ENCODE peak calls at places on chromosomes 3 and 15, in six cellular contexts. F is mucosa of descending colon, Q is left ventricle myocardium inferior, D is tibial nerve, J is choroid plexus epithelial cell, W is RWPE2. K is an unnamed sample.

GRCh38 chr3:76673171-76673570 is 366.7 kb upstream of the ROBO2 start:
- DNase-seq in D (no peak), W (no peak), Q (no peak), F (no peak), J (peak), K (no peak)

GRCh38 chr15:33310481-33311311 is at the start of gene RYR3:
- DNase-seq in Q (no peak), W (no peak), J (peak), D (no peak), F (no peak), K (no peak)

GRCh38 chr3:164687211-164687610 is 391.1 kb downstream of the SI start:
- DNase-seq in Q (no peak), D (no peak), F (no peak), J (no peak), W (no peak), K (no peak)

GRCh38 chr15:60784855-60785254 is 305.9 kb upstream of the ICE2 start:
- DNase-seq in F (no peak), Q (no peak), J (no peak), D (no peak), W (no peak), K (no peak)

GRCh38 chr3:83513677-83514076 is 1445.1 kb upstream of the CADM2 start:
- DNase-seq in W (no peak), Q (no peak), F (no peak), D (no peak), J (no peak), K (no peak)

GRCh38 chr3:12948891-12949711 is 107.7 kb upstream of the RPL32 start:
- DNase-seq in J (no peak), D (no peak), F (no peak), Q (no peak), W (no peak), K (no peak)

GRCh38 chr15:45640610-45641009 is 5.8 kb downstream of the SQOR start:
- DNase-seq in Q (no peak), F (no peak), D (no peak), W (no peak), J (peak), K (no peak)

GRCh38 chr3:10666621-10667020 is 149.4 kb upstream of the SLC6A11 start:
- DNase-seq in J (no peak), D (no peak), Q (peak), W (no peak), F (peak), K (no peak)

GRCh38 chr15:98953000-98953776 is 54.4 kb downstream of the PGPEP1L start:
- DNase-seq in W (peak), Q (peak), J (no peak), F (no peak), D (no peak), K (no peak)

GRCh38 chr15:80999623-81000036 is 1.1 kb upstream of the TLNRD1 start:
- DNase-seq in D (no peak), F (peak), Q (no peak), W (no peak), J (no peak), K (no peak)

GRCh38 chr3:188711898-188712256 is 459.9 kb upstream of the TPRG1 start:
- DNase-seq in W (no peak), J (peak), D (no peak), Q (no peak), F (no peak), K (no peak)

GRCh38 chr15:79643393-79643792 is 211.3 kb downstream of the MINAR1 start:
- DNase-seq in F (no peak), D (no peak), J (no peak), Q (no peak), W (no peak), K (no peak)

GRCh38 chr3:134601539-134602439 is 49.0 kb downstream of the KY start:
- DNase-seq in D (no peak), J (peak), W (no peak), F (no peak), Q (no peak), K (no peak)

GRCh38 chr3:9340450-9341009 is 22.3 kb upstream of the THUMPD3 start:
- DNase-seq in F (no peak), D (no peak), W (no peak), J (peak), Q (no peak), K (no peak)

GRCh38 chr3:121431717-121432517 is 113.9 kb downstream of the POLQ start:
- DNase-seq in Q (no peak), W (no peak), D (no peak), J (peak), F (peak), K (no peak)

GRCh38 chr3:35664460-35664919 is 25.2 kb downstream of the ARPP21 start:
- DNase-seq in F (peak), D (peak), Q (peak), W (peak), J (peak), K (peak)

GRCh38 chr15:101029971-101030661 is 111.0 kb downstream of the LRRK1 start:
- DNase-seq in W (peak), D (peak), Q (no peak), J (no peak), F (no peak), K (peak)

GRCh38 chr3:86723433-86723832 is 267.5 kb downstream of the VGLL3 start:
- DNase-seq in D (no peak), F (no peak), J (no peak), W (no peak), Q (no peak), K (no peak)

GRCh38 chr15:85496551-85497545 is 116.4 kb downstream of the AKAP13 start:
- DNase-seq in Q (no peak), W (no peak), D (no peak), J (no peak), F (no peak), K (no peak)

GRCh38 chr15:100878601-100879000 is 1.0 kb upstream of the ALDH1A3 start:
- DNase-seq in J (no peak), F (no peak), D (no peak), Q (no peak), W (no peak), K (no peak)

GRCh38 chr3:33074217-33075067 is 22.5 kb downstream of the GLB1 start:
- DNase-seq in J (peak), Q (peak), D (no peak), F (peak), W (no peak), K (no peak)

GRCh38 chr15:69474291-69474690 is 21.7 kb downstream of the RPLP1 start:
- DNase-seq in Q (no peak), F (no peak), D (no peak), W (peak), J (peak), K (no peak)

GRCh38 chr15:89825264-89825940 is 10.8 kb upstream of the ANPEP start:
- DNase-seq in D (no peak), W (no peak), Q (no peak), J (no peak), F (no peak), K (no peak)

GRCh38 chr3:186261638-186262037 is 100.4 kb downstream of the DGKG start:
- DNase-seq in F (no peak), J (peak), D (no peak), Q (no peak), W (no peak), K (no peak)
- TF ChIP-seq CTCF in F (no peak), J (peak), D (no peak), Q (no peak), W (peak), K (no peak)

GRCh38 chr3:194606163-194606562 is 27.1 kb downstream of the TMEM44 start:
- DNase-seq in D (no peak), Q (no peak), W (no peak), J (no peak), F (no peak), K (no peak)

GRCh38 chr3:194606941-194607340 is 26.3 kb downstream of the TMEM44 start:
- DNase-seq in Q (no peak), F (no peak), D (no peak), W (no peak), J (peak), K (no peak)

GRCh38 chr3:194604126-194604525 is 29.1 kb downstream of the TMEM44 start:
- DNase-seq in Q (no peak), D (no peak), F (no peak), J (no peak), W (no peak), K (no peak)

GRCh38 chr3:194602580-194603300 is 30.5 kb downstream of the TMEM44 start:
- DNase-seq in F (no peak), D (no peak), W (no peak), Q (no peak), J (peak), K (no peak)

DNA sequence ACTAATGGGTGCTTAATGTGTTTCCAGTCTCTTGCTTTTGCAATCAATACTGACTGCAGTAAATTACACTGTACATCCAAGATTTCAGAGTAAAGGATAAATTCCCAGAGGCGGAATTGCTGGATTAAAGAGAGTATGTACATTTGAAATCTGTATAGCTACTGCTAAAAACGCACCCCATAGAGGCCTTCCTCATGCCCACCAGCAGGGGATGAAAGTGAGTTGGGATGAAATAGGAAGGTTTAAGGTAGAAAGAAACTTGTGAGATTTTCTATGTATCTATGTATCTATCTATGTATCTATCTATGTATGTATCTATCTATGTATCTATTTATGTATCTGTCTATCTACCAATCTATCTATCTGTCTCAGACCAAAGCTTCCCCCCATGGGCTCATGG is 28.4 kb downstream of the TMEM44 start:
- DNase-seq in J (peak), W (no peak), D (no peak), Q (no peak), F (no peak), K (no peak)
- TF ChIP-seq CTCF in J (peak), W (peak), D (no peak), Q (peak), F (no peak), K (no peak)

DNA sequence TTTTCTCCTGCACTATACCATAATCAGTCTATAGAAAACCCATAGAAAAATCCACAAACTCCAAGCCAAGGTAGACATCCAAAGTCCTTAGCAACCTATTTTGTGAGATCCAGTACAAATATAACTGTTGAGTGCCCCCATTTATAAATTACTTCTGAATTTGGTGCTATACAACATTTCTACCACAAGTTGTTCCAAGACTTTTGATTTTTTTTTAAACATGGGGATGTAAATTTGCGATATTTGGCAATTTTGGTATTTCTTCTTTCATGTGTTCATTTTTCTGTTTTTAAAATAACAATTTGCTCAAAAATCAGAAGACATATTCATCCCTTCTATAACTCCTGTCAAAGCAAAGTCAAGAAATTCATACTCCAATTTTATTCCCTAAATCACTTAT is 763.8 kb downstream of the ROBO1 start:
- DNase-seq in D (no peak), W (no peak), F (no peak), Q (no peak), J (no peak), K (no peak)
- TF ChIP-seq CTCF in D (no peak), W (no peak), F (no peak), Q (no peak), J (no peak), K (peak)

GRCh38 chr3:51538459-51539290 is at the start of gene RAD54L2:
- DNase-seq in F (peak), Q (peak), J (peak), D (peak), W (peak), K (peak)
- TF ChIP-seq CTCF in F (no peak), Q (peak), J (peak), D (peak), W (peak), K (no peak)

GRCh38 chr3:135989247-135989646 is 23.7 kb downstream of the PPP2R3A start:
- DNase-seq in Q (no peak), F (no peak), W (no peak), J (no peak), D (no peak), K (no peak)
- TF ChIP-seq CTCF in Q (no peak), F (no peak), W (no peak), J (no peak), D (no peak), K (no peak)

GRCh38 chr3:58531956-58532355 is 5.0 kb downstream of the ACOX2 start:
- DNase-seq in J (no peak), F (no peak), D (no peak), Q (no peak), W (no peak), K (no peak)
- TF ChIP-seq CTCF in J (peak), F (no peak), D (no peak), Q (no peak), W (no peak), K (no peak)

DNA sequence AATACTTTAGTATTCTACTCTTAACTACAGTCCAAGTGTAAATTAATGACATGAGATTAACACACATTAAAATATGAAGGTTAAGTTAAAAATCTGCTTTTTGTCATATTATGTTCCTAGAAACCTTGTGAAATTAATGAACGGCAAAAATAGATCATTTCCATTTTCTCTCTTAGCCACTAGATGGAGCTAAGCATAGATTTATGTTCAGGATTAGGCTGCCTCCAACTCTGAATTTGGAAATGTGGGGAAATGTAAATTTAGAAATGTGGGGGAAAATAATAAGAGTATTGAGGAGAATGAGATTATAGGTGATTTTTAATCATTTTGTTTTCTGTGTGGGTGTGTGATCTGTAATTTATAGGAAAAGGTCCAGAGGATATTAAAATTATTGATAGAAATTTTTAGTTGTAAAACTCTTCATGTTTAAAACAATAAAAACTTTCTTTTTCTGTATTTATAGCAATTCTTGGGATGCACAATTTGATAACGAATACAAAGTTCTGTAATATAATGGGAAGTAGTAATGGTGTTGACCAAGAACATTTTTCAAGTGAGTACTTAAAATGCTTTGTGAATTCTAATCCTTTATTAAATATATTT is 59.2 kb downstream of the TMOD3 start:
- DNase-seq in F (no peak), J (peak), Q (no peak), D (no peak), W (no peak), K (no peak)
- TF ChIP-seq CTCF in F (peak), J (peak), Q (peak), D (peak), W (peak), K (peak)

GRCh38 chr15:88477126-88477525 is 9.6 kb downstream of the MRPS11 start:
- DNase-seq in Q (no peak), F (no peak), J (no peak), D (no peak), W (no peak), K (no peak)

GRCh38 chr15:88480981-88481380 is 13.5 kb downstream of the MRPS11 start:
- DNase-seq in W (no peak), F (no peak), J (no peak), D (no peak), Q (no peak), K (no peak)

GRCh38 chr15:88476635-88477038 is 9.1 kb downstream of the MRPS11 start:
- DNase-seq in D (no peak), J (peak), W (no peak), Q (no peak), F (peak), K (no peak)

GRCh38 chr15:88479169-88479568 is 11.7 kb downstream of the MRPS11 start:
- DNase-seq in W (no peak), Q (no peak), D (no peak), F (no peak), J (no peak), K (no peak)

DNA sequence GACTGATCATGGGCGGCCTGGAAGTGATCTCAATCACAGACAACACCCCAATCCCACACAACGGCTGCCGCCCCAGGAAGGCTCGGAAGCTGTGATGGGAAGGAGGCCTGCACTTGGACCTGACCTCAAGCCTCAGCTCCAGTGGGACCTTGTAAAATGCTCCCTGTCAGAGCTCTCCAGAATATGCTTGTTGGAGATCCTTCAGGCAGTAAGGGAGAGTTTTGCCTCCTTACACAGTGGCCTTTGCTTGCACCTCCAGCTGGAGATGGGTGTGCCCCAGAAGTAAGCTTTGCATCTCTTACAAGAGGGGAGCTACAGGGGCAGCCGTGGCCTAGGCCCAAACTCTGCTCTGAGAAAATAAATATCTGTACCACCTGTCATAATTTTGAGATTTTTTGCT is 10.4 kb downstream of the MRPS11 start:
- DNase-seq in Q (no peak), J (no peak), W (no peak), D (no peak), F (no peak), K (no peak)
- TF ChIP-seq CTCF in Q (no peak), J (no peak), W (no peak), D (no peak), F (no peak), K (no peak)